ENCODE peak calls at places on chromosomes 13 and 19, in five cellular contexts. O is endodermal cell, S is GM06990, T is uterus, J is BE2C. F is an unnamed sample.

GRCh38 chr19:31352782-31353651 is 3.8 kb upstream of the TSHZ3 start:
- DNase-seq in O (peak), S (no peak), T (no peak), J (no peak), F (no peak)

GRCh38 chr13:25874907-25875306 is 176.9 kb downstream of the SHISA2 start:
- DNase-seq in O (no peak), S (no peak), T (no peak), J (no peak), F (peak)

GRCh38 chr13:60261432-60262351 is 98.0 kb upstream of the DIAPH3 start:
- DNase-seq in O (peak), S (no peak), T (no peak), J (no peak), F (no peak)

GRCh38 chr19:19488041-19488874 is 27.1 kb downstream of the TSSK6 start:
- DNase-seq in O (peak), S (no peak), T (no peak), J (peak), F (no peak)

GRCh38 chr19:34957830-34958751 is 5.9 kb downstream of the ZNF792 start:
- DNase-seq in O (no peak), S (no peak), T (no peak), J (no peak), F (no peak)

GRCh38 chr13:74135306-74136088 is 1.3 kb upstream of the KLF12 start:
- DNase-seq in O (peak), S (peak), T (peak), J (peak), F (no peak)

GRCh38 chr19:15194938-15195337 is 5.9 kb downstream of the NOTCH3 start:
- DNase-seq in O (no peak), S (no peak), T (no peak), J (no peak), F (no peak)

GRCh38 chr19:46678110-46678732 is 17.2 kb upstream of the DACT3 start:
- DNase-seq in O (peak), S (peak), T (no peak), J (peak), F (peak)

GRCh38 chr19:54517483-54517882 is 14.9 kb downstream of the LAIR2 start:
- DNase-seq in O (peak), S (no peak), T (no peak), J (no peak), F (peak)

GRCh38 chr13:46795321-46795720 is 1.6 kb downstream of the ESD start:
- DNase-seq in O (no peak), S (no peak), T (no peak), J (no peak), F (no peak)

GRCh38 chr13:106133025-106133424 is 402.4 kb downstream of the EFNB2 start:
- DNase-seq in O (no peak), S (no peak), T (no peak), J (no peak), F (no peak)

GRCh38 chr19:50173144-50173543 is 10.1 kb upstream of the IZUMO2 start:
- DNase-seq in O (no peak), S (peak), T (no peak), J (no peak), F (no peak)

GRCh38 chr19:52897149-52897935 is at the start of gene ZNF320:
- DNase-seq in O (peak), S (peak), T (peak), J (peak), F (peak)

GRCh38 chr19:33879818-33880575 is 83.3 kb downstream of the KCTD15 start:
- DNase-seq in O (peak), S (no peak), T (no peak), J (peak), F (no peak)

GRCh38 chr13:24406524-24406923 is 97.1 kb downstream of the C1QTNF9 start:
- DNase-seq in O (no peak), S (no peak), T (no peak), J (no peak), F (no peak)

GRCh38 chr19:45137179-45137761 is 23.5 kb downstream of the NKPD1 start:
- DNase-seq in O (no peak), S (peak), T (no peak), J (peak), F (no peak)

GRCh38 chr13:36030670-36031331 is 100.4 kb downstream of the DCLK1 start:
- DNase-seq in O (no peak), S (no peak), T (peak), J (peak), F (no peak)

GRCh38 chr13:26220575-26220974 is 1.5 kb downstream of the RNF6 start:
- DNase-seq in O (no peak), S (no peak), T (no peak), J (no peak), F (no peak)

GRCh38 chr19:35249848-35250711 is 1.3 kb downstream of the LSR start:
- DNase-seq in O (peak), S (no peak), T (no peak), J (no peak), F (no peak)

GRCh38 chr13:73168226-73168992 is 109.6 kb downstream of the KLF5 start:
- DNase-seq in O (no peak), S (no peak), T (no peak), J (no peak), F (no peak)

GRCh38 chr19:30441011-30441410 is 68.8 kb downstream of the ZNF536 start:
- DNase-seq in O (no peak), S (no peak), T (no peak), J (no peak), F (no peak)

DNA sequence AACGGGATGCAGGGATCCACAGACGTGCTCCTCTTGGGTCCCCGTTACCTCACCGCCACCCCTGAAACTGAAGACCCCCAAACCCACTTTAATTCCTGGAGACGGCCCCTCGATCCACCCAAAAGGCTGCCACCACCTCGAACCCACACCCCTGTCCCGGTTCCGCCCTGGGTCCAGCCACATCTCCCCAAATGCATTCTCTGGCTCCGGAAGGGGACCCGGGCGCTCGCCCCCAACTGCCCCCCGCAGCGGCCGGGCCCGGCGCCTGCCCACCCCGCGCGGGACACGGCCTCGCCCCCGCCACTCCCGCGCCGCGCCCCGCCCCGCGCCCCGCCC is 217 bp upstream of the FSTL3 start:
- DNase-seq in O (no peak), S (no peak), T (no peak), J (no peak), F (no peak)
- H3K4me3 ChIP-seq in O (no peak), S (peak), T (peak), J (no peak), F (no peak)

GRCh38 chr19:590396-590745 is 690 bp downstream of the HCN2 start:
- DNase-seq in O (peak), S (no peak), T (no peak), J (peak), F (no peak)

GRCh38 chr19:589693-590395 is at the start of gene HCN2:
- DNase-seq in O (no peak), S (no peak), T (no peak), J (no peak), F (no peak)

GRCh38 chr19:588093-588742 is 1.5 kb upstream of the HCN2 start:
- DNase-seq in O (peak), S (peak), T (no peak), J (peak), F (peak)

GRCh38 chr19:590750-591098 is 1.0 kb downstream of the HCN2 start:
- DNase-seq in O (no peak), S (no peak), T (no peak), J (no peak), F (no peak)

GRCh38 chr19:588758-589692 is 656 bp upstream of the HCN2 start:
- DNase-seq in O (peak), S (no peak), T (no peak), J (peak), F (no peak)
- H3K4me3 ChIP-seq in O (no peak), S (no peak), T (no peak), J (peak), F (peak)

GRCh38 chr19:12799723-12800343 is 1.8 kb downstream of the PRDX2 start:
- DNase-seq in O (no peak), S (no peak), T (no peak), J (no peak), F (no peak)
- H3K4me3 ChIP-seq in O (peak), S (no peak), T (no peak), J (peak), F (no peak)

GRCh38 chr13:109272595-109273325 is 513.6 kb downstream of the IRS2 start:
- DNase-seq in O (no peak), S (no peak), T (no peak), J (no peak), F (no peak)
- H3K4me3 ChIP-seq in O (peak), S (no peak), T (no peak), J (no peak), F (no peak)

GRCh38 chr19:2724148-2724557 is 3.0 kb upstream of the DIRAS1 start:
- DNase-seq in O (no peak), S (no peak), T (no peak), J (peak), F (no peak)

GRCh38 chr19:2727640-2727944 is 6.4 kb upstream of the DIRAS1 start:
- DNase-seq in O (no peak), S (no peak), T (no peak), J (peak), F (no peak)

GRCh38 chr19:2728783-2729387 is 7.7 kb upstream of the DIRAS1 start:
- DNase-seq in O (no peak), S (no peak), T (no peak), J (peak), F (no peak)

GRCh38 chr19:2726160-2726855 is 5.1 kb upstream of the DIRAS1 start:
- DNase-seq in O (no peak), S (no peak), T (no peak), J (no peak), F (no peak)

GRCh38 chr19:2726904-2727639 is 5.9 kb upstream of the DIRAS1 start:
- DNase-seq in O (no peak), S (no peak), T (no peak), J (peak), F (no peak)
- H3K4me3 ChIP-seq in O (no peak), S (no peak), T (no peak), J (no peak), F (no peak)

GRCh38 chr19:2912306-2912705 is 11.6 kb downstream of the ZNF57 start:
- DNase-seq in O (no peak), S (no peak), T (no peak), J (no peak), F (no peak)

GRCh38 chr19:2922987-2923386 is 21.8 kb downstream of the ZNF77 start:
- DNase-seq in O (peak), S (no peak), T (no peak), J (peak), F (no peak)

GRCh38 chr19:2923510-2923909 is 21.3 kb downstream of the ZNF77 start:
- DNase-seq in O (no peak), S (no peak), T (no peak), J (no peak), F (no peak)

DNA sequence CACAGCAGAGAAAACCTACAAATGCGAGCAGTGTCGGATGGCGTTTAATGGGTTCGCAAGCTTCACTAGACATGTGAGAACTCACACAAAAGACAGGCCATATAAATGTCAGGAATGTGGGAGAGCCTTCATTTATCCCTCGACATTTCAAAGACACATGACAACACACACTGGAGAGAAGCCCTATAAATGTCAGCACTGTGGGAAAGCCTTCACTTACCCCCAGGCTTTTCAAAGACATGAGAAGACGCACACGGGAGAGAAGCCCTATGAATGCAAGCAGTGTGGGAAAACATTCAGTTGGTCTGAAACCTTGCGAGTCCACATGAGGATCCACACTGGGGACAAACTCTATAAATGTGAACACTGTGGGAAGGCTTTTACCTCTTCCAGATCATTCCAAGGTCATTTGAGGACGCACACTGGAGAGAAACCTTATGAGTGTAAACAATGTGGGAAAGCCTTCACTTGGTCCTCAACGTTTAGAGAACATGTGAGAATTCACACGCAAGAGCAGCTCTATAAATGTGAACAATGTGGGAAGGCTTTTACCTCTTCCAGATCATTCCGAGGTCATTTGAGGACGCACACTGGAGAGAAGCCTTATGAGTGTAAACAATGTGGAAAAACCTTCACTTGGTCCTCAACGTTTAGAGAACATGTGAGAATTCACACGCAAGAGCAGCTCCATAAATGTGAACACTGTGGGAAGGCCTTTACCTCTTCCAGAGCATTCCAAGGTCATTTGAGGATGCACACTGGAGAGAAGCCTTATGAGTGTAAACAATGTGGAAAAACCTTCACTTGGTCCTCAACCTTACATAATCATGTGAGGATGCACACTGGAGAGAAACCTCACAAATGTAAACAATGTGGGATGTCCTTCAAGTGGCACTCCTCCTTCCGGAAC is 16.8 kb downstream of the ZNF57 start:
- DNase-seq in O (no peak), S (no peak), T (no peak), J (no peak), F (no peak)
- H3K4me3 ChIP-seq in O (peak), S (no peak), T (no peak), J (no peak), F (no peak)

DNA sequence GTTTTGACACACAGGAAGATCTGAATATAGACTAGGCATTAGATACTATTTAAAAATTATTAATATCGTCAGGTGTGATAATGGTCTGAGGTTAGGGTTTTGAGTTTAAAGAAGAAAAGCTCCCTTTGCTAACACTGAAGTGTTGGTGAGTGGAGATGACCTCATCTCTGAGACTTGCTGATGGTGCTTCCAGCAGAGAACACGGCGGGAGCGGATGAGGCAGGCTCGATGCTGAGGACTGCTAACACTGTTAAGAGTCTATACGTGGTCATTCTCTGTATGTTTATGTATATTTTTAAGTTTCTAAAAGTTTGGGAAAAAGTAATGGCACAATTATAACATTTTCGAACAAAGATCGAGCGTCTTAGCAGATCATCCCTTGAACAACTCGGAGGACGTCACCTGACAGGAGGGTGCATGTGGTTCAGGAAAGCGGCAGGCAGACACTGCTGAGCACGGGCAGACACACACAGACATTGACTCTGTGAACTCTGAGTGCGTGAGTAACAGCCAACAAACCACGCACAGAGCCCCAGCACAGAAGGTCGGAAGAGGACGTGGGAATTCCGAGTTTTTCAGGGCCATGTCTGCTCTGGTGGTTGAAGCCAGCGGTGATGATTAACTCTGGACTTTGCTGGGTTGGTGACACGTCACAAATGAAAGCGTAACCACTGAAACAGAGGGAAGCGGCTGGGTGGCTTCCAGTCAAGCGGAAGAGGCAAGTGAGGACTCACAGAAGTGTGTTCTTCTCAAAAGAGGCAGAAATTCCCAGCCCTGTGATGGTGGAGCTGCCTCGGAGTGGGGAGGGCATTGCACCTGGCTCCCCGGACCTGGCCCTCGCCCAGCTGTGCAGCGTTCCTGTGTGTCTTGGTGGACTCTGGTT is 91.9 kb upstream of the TEX29 start:
- DNase-seq in O (peak), S (no peak), T (no peak), J (no peak), F (no peak)
- H3K4me3 ChIP-seq in O (no peak), S (no peak), T (no peak), J (no peak), F (no peak)

GRCh38 chr19:41223431-41224234 is 4.6 kb downstream of the AXL start:
- DNase-seq in O (peak), S (no peak), T (no peak), J (no peak), F (no peak)

GRCh38 chr19:41224632-41225031 is 5.6 kb downstream of the AXL start:
- DNase-seq in O (no peak), S (no peak), T (no peak), J (no peak), F (no peak)

GRCh38 chr19:41226874-41227390 is 7.9 kb downstream of the AXL start:
- DNase-seq in O (no peak), S (no peak), T (no peak), J (no peak), F (no peak)

GRCh38 chr19:41226053-41226873 is 7.2 kb downstream of the AXL start:
- DNase-seq in O (peak), S (no peak), T (peak), J (peak), F (no peak)

DNA sequence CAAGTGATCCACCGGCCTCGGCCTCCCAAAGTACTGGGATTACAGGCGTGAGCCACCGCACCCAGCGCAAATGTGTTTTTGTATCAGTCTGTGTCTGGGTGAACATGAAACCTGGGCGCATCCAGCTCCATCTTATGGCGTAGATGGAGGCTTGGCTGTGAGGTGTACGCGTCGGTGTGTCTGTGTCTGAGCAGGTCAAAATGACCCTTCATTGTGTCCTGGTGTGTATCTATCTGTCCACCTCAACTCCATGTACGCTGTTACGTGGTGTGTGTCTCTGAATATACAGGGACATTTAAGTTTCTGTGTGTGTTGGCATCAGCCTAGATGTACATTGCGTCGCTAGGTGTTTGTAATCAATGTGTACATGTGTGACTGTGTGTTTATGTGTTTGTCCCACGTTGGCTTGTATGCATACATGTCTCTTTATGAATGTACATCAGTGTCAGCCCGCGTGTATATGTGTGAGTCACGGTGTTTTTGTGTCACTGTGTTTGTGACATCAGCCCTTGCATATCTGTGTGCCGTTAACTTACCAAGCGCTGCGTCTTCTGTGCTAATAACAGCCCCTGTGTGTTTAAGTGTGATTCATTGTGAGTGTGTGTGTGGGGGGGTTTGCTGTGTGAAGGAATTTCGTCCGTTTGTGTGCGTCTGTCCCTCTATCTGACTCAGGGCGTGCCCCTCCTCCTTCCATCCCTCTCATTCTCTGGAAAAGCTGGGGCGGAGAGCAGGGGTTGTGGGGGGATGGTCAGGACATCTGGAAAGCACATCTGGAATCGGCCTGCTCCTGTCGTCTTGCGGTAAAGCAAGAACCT is 6.4 kb downstream of the AXL start:
- DNase-seq in O (no peak), S (no peak), T (peak), J (no peak), F (no peak)
- H3K4me3 ChIP-seq in O (peak), S (no peak), T (peak), J (peak), F (no peak)

F was measured in Jurkat, Clone E6-1.